ENCODE peak calls at places on chromosomes 1 and 21, in six cellular contexts. X is pancreas, H is mesenchymal stem cell, K is colonic mucosa, Z is bronchial epithelial cell, A is breast epithelium. V is an unnamed sample.

GRCh38 chr1:21295059-21295401 is 4.8 kb upstream of the ECE1 start:
- DNase-seq in X (no peak), H (peak; percentile 66), K (no peak), Z (peak; percentile 55), A (no peak), V (no peak)

GRCh38 chr21:16309250-16309971 is 579.6 kb downstream of the USP25 start:
- DNase-seq in X (no peak), H (no peak), K (no peak), Z (no peak), A (no peak), V (no peak)

GRCh38 chr1:154410185-154410827 is 5.2 kb downstream of the IL6R start:
- DNase-seq in X (no peak), H (no peak), K (no peak), Z (no peak), A (no peak), V (no peak)

GRCh38 chr1:167517535-167518330 is 596 bp downstream of the CD247 start:
- DNase-seq in X (no peak), H (no peak), K (no peak), Z (no peak), A (no peak), V (no peak)

GRCh38 chr1:66752000-66752592 is at the start of gene DYNLT5:
- DNase-seq in X (peak; percentile 15), H (peak; percentile 75), K (peak; percentile 41), Z (no peak), A (no peak), V (peak; percentile 50)

GRCh38 chr1:230335861-230336549 is 90.1 kb downstream of the PGBD5 start:
- DNase-seq in X (no peak), H (no peak), K (no peak), Z (no peak), A (no peak), V (no peak)

GRCh38 chr1:22652881-22653316 is at the start of gene C1QB:
- DNase-seq in X (no peak), H (no peak), K (no peak), Z (no peak), A (no peak), V (no peak)

GRCh38 chr1:183000563-183000962 is 22.7 kb upstream of the LAMC1 start:
- DNase-seq in X (no peak), H (no peak), K (no peak), Z (no peak), A (no peak), V (no peak)

GRCh38 chr1:24935615-24936484 is 5.8 kb upstream of the RUNX3 start:
- DNase-seq in X (no peak), H (no peak), K (no peak), Z (no peak), A (no peak), V (no peak)
- H3K27me3 ChIP-seq in X (peaks cover 4% of the 10 kb centered on the region), H (peaks cover 71% of the 10 kb centered on the region), K (peaks cover 31% of the 10 kb centered on the region), Z (peaks cover 40% of the 10 kb centered on the region), A (no peaks in the 10 kb centered on the region), V (peaks cover 61% of the 10 kb centered on the region)

GRCh38 chr1:152110860-152111514 is 4.3 kb downstream of the TCHH start:
- DNase-seq in X (no peak), H (no peak), K (peak; percentile 50), Z (peak; percentile 30), A (no peak), V (peak; percentile 58)

GRCh38 chr1:152112885-152113432 is 2.3 kb downstream of the TCHH start:
- DNase-seq in X (no peak), H (no peak), K (no peak), Z (no peak), A (no peak), V (no peak)

GRCh38 chr1:152112101-152112884 is 3.0 kb downstream of the TCHH start:
- DNase-seq in X (no peak), H (no peak), K (peak; percentile 21), Z (no peak), A (no peak), V (peak; percentile 22)

GRCh38 chr1:152110365-152110859 is 4.8 kb downstream of the TCHH start:
- DNase-seq in X (no peak), H (no peak), K (peak; percentile 28), Z (peak; percentile 49), A (no peak), V (peak; percentile 64)

DNA sequence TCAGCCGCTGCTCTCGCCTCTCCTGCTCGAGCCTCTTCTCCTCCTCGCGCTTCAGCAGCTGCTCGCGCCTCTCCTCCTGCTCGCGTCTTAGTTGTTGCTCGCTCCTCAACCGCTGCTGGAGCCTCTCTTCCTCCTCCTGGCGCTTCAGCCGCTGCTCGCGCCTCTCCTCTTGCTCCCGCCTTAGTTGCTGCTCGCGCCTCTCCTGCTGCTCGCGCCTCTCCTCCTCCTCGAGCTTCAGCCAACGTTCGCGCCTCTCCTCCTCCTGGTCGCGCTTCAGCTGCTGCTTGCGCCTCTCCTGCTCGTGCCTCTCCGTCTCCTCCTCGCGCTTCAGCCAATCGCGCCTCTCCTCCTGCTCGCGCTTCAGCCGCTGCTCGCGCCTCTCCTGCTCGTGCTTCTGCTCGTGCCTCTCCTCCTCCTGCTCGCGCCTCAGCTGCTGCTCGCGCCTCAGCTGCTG is 3.7 kb downstream of the TCHH start:
- DNase-seq in X (no peak), H (no peak), K (peak; percentile 32), Z (no peak), A (no peak), V (peak; percentile 42)
- H3K27me3 ChIP-seq in X (peaks cover 11% of the 10 kb centered on the region), H (peaks cover 25% of the 10 kb centered on the region), K (peaks cover 88% of the 10 kb centered on the region), Z (peaks cover 60% of the 10 kb centered on the region), A (peaks cover 6% of the 10 kb centered on the region), V (peaks cover 81% of the 10 kb centered on the region)

GRCh38 chr1:159171254-159171687 is at the start of gene CADM3:
- DNase-seq in X (no peak), H (no peak), K (peak; percentile 26), Z (no peak), A (no peak), V (no peak)
- H3K27me3 ChIP-seq in X (no peaks in the 10 kb centered on the region), H (peaks cover 63% of the 10 kb centered on the region), K (peaks cover 21% of the 10 kb centered on the region), Z (peaks cover 24% of the 10 kb centered on the region), A (peaks cover 11% of the 10 kb centered on the region), V (peaks cover 64% of the 10 kb centered on the region)

GRCh38 chr1:3814065-3814464 is 17.8 kb upstream of the LRRC47 start:
- DNase-seq in X (no peak), H (no peak), K (no peak), Z (no peak), A (no peak), V (no peak)

GRCh38 chr1:3811595-3811911 is 15.3 kb upstream of the LRRC47 start:
- DNase-seq in X (no peak), H (peak; percentile 3), K (no peak), Z (no peak), A (no peak), V (no peak)

GRCh38 chr1:3807769-3808168 is 11.5 kb upstream of the LRRC47 start:
- DNase-seq in X (no peak), H (no peak), K (no peak), Z (no peak), A (no peak), V (no peak)

GRCh38 chr1:3805038-3805437 is 8.7 kb upstream of the LRRC47 start:
- DNase-seq in X (no peak), H (no peak), K (no peak), Z (no peak), A (no peak), V (no peak)

DNA sequence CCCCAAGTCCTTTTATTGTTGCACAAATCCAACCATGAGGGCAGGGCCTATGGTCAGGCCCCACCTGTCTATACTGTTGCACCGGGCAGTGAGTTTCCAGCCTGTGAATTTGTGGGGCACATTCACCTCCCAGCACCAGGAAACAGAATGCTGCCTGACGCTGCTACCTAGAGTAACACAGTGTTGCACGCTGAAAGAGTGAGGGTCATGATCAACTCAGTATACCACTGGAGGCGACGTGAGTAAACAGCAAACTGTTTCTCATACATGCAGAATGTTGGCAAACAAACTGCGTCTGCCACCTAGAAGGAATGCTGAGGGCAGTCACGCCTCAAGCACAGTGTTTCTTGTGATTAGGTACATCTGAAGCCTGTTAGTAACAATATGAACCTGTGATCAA is 13.4 kb upstream of the LRRC47 start:
- DNase-seq in X (no peak), H (no peak), K (no peak), Z (peak; percentile 57), A (no peak), V (no peak)
- H3K27me3 ChIP-seq in X (no peaks in the 10 kb centered on the region), H (peaks cover 8% of the 10 kb centered on the region), K (no peaks in the 10 kb centered on the region), Z (no peaks in the 10 kb centered on the region), A (no peaks in the 10 kb centered on the region), V (no peaks in the 10 kb centered on the region)

GRCh38 chr1:156848461-156849150 is 10.3 kb downstream of the INSRR start:
- DNase-seq in X (no peak), H (no peak), K (peak; percentile 52), Z (peak; percentile 57), A (no peak), V (no peak)
- H3K27me3 ChIP-seq in X (no peaks in the 10 kb centered on the region), H (peaks cover 80% of the 10 kb centered on the region), K (peaks cover 44% of the 10 kb centered on the region), Z (peaks cover 35% of the 10 kb centered on the region), A (no peaks in the 10 kb centered on the region), V (peaks cover 57% of the 10 kb centered on the region)

DNA sequence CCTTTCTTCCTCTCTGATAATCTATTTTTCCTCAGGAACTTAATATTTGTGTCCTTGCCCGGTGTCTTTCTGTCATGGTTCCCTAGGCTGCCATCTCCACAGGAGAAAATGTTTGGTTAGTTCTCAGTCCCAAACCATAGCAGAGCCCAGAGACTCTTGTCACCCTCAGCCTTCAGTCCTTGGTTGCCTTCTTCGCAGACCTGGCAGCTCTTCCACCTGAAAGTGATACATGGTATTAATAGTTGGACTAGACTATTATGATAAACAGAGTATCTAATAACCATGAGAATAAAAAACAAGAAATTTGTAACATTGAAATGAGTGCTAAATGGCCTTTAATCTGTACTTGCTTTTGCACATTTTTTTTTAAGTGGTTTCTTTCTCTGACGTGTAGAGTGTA is 26.5 kb downstream of the PTBP2 start:
- DNase-seq in X (no peak), H (no peak), K (no peak), Z (no peak), A (no peak), V (no peak)
- H3K27me3 ChIP-seq in X (no peaks in the 10 kb centered on the region), H (no peaks in the 10 kb centered on the region), K (no peaks in the 10 kb centered on the region), Z (no peaks in the 10 kb centered on the region), A (no peaks in the 10 kb centered on the region), V (no peaks in the 10 kb centered on the region)

DNA sequence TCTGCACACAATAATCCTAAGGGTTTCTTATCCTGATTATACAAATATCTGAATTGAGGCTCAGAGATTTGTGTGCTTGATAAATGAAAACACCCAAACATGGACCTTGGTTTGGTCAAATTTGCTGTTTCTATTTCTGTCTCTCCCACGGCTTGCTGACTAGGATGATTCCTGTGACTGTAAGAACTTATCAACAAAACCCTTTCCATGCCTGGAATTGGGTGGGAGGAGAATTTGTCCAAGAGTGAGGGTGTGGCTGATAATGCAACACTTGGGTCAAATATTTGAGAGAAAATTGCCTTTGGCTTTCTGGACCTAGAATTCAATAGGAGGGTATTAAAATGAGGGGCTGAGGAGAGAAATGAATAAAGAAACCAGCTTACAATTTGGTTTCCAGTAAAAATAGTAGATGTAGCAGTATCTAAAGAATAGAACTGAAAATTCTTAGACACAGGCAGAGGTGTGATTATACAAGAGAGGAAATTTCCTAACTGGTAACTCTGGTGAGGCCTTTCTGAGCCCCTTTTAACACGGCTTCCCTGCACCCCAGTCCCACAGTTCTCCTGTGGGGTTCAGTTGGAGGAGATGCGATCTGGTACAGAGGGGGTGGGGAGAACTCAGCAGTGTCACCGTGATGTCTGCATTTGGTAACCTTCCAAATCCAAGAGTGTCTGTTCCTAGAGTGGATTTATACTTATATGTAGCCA is 48.1 kb downstream of the RHBG start:
- DNase-seq in X (no peak), H (no peak), K (no peak), Z (no peak), A (no peak), V (no peak)
- H3K27me3 ChIP-seq in X (no peaks in the 10 kb centered on the region), H (peaks cover 99% of the 10 kb centered on the region), K (peaks cover 63% of the 10 kb centered on the region), Z (peaks cover 36% of the 10 kb centered on the region), A (peaks cover 11% of the 10 kb centered on the region), V (peaks cover 96% of the 10 kb centered on the region)